ENCODE peak calls at places on chromosomes 2 and 18, in six cellular contexts. One of them, this sample, is unnamed.

GRCh38 chr2:240477916-240478315 is 42.5 kb downstream of the GPC1 start:
- DNase-seq in AG04450: no peak
- DNase-seq in B cell: no peak
- DNase-seq in IMR-90: no peak
- DNase-seq in WTC11: no peak
- DNase-seq in cardiac fibroblast: no peak
- DNase-seq in this sample: no peak

GRCh38 chr2:86298411-86299390 is 38.7 kb downstream of the REEP1 start:
- DNase-seq in cardiac fibroblast: peak; percentile 38
- DNase-seq in WTC11: peak; percentile 20
- DNase-seq in IMR-90: no peak
- DNase-seq in B cell: no peak
- DNase-seq in AG04450: no peak
- DNase-seq in this sample: no peak

GRCh38 chr2:57696016-57696415 is 350.6 kb upstream of the VRK2 start:
- DNase-seq in cardiac fibroblast: no peak
- DNase-seq in AG04450: no peak
- DNase-seq in B cell: no peak
- DNase-seq in IMR-90: peak; percentile 1
- DNase-seq in WTC11: no peak
- DNase-seq in this sample: no peak

GRCh38 chr2:178194600-178195389 is 483 bp downstream of the OSBPL6 start:
- DNase-seq in IMR-90: peak; percentile 55
- DNase-seq in B cell: peak; percentile 27
- DNase-seq in AG04450: no peak
- DNase-seq in cardiac fibroblast: peak; percentile 57
- DNase-seq in WTC11: peak; percentile 63
- DNase-seq in this sample: no peak

GRCh38 chr2:30511122-30512083 is 64.4 kb downstream of the LCLAT1 start:
- DNase-seq in cardiac fibroblast: peak; percentile 70
- DNase-seq in IMR-90: peak; percentile 60
- DNase-seq in B cell: no peak
- DNase-seq in WTC11: no peak
- DNase-seq in AG04450: no peak
- DNase-seq in this sample: no peak

GRCh38 chr2:185522472-185522871 is 216.1 kb upstream of the FSIP2 start:
- DNase-seq in cardiac fibroblast: no peak
- DNase-seq in WTC11: no peak
- DNase-seq in AG04450: no peak
- DNase-seq in B cell: no peak
- DNase-seq in IMR-90: no peak
- DNase-seq in this sample: no peak

GRCh38 chr2:232331071-232331470 is 47.5 kb upstream of the ALPP start:
- DNase-seq in IMR-90: no peak
- DNase-seq in WTC11: peak; percentile 6
- DNase-seq in cardiac fibroblast: no peak
- DNase-seq in B cell: no peak
- DNase-seq in AG04450: no peak
- DNase-seq in this sample: no peak

GRCh38 chr2:165601866-165602636 is 132.6 kb downstream of the CSRNP3 start:
- DNase-seq in cardiac fibroblast: peak; percentile 86
- DNase-seq in B cell: no peak
- DNase-seq in WTC11: no peak
- DNase-seq in IMR-90: peak; percentile 58
- DNase-seq in AG04450: no peak
- DNase-seq in this sample: no peak

GRCh38 chr2:60364441-60364840 is 189.0 kb downstream of the BCL11A start:
- DNase-seq in IMR-90: no peak
- DNase-seq in B cell: no peak
- DNase-seq in WTC11: no peak
- DNase-seq in AG04450: no peak
- DNase-seq in cardiac fibroblast: no peak
- DNase-seq in this sample: no peak

GRCh38 chr2:72887032-72887835 is at the start of gene SPR:
- DNase-seq in B cell: peak; percentile 72
- DNase-seq in cardiac fibroblast: peak; percentile 53
- DNase-seq in WTC11: peak; percentile 57
- DNase-seq in IMR-90: peak; percentile 40
- DNase-seq in AG04450: no peak
- DNase-seq in this sample: peak; percentile 40

DNA sequence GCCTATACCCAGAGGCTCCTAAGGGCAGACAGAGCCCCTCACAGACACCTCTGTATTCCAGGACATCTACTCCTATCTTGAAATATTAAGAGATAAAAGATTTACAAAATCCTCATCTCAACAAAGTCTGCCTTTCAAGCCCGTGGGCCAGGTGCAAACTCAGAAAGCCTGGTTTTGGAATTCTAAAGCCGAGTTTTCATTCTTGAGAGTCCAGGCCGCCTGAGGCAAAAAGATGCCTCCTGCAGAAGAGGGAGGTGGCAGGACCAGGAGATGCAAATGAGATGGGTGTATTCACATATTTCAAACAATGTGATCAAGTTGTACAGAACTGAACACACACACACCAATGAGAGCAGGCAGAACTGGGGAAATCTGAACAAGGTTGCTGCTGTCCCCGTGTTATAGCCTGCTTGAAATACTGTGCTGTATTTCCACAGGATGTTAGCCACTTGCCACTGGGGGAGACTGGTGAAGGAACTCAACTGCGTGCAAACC is 7.7 kb upstream of the HS6ST1 start:
- DNase-seq in cardiac fibroblast: no peak
- DNase-seq in WTC11: no peak
- DNase-seq in IMR-90: no peak
- DNase-seq in B cell: no peak
- DNase-seq in AG04450: no peak
- DNase-seq in this sample: no peak
- TF ChIP-seq CTCF in cardiac fibroblast: no peak
- TF ChIP-seq CTCF in WTC11: no peak
- TF ChIP-seq CTCF in IMR-90: no peak
- TF ChIP-seq CTCF in B cell: no peak
- TF ChIP-seq CTCF in AG04450: no peak
- TF ChIP-seq CTCF in this sample: no peak

DNA sequence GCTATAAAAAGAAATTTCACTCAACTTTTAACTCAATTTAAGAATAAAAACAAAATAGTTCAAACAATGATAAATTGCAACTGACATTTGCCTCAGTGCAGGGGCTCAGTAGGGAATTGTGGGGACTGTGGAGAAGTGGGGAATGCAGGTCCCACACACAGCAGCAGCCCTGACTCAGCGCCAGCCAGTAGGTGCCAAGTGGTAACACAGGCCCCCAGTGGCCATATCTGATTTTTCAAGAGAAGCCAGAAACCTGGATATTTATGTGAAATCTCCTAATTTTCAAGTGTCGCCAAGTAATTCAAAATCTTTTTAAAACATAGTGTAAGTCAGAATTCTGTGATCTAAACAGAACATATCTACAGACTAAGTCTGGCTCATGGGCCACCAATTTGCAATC is 186.3 kb downstream of the EN1 start:
- DNase-seq in B cell: no peak
- DNase-seq in IMR-90: no peak
- DNase-seq in WTC11: no peak
- DNase-seq in cardiac fibroblast: no peak
- DNase-seq in AG04450: no peak
- DNase-seq in this sample: no peak
- TF ChIP-seq CTCF in B cell: no peak
- TF ChIP-seq CTCF in IMR-90: no peak
- TF ChIP-seq CTCF in WTC11: no peak
- TF ChIP-seq CTCF in cardiac fibroblast: no peak
- TF ChIP-seq CTCF in AG04450: no peak
- TF ChIP-seq CTCF in this sample: no peak

GRCh38 chr18:3447895-3448844 is 1.8 kb upstream of the TGIF1 start:
- DNase-seq in AG04450: peak; percentile 88
- DNase-seq in IMR-90: peak; percentile 96
- DNase-seq in WTC11: peak; percentile 97
- DNase-seq in B cell: peak; percentile 72
- DNase-seq in cardiac fibroblast: peak; percentile 98
- DNase-seq in this sample: peak; percentile 81
- TF ChIP-seq CTCF in AG04450: peak; percentile 18
- TF ChIP-seq CTCF in IMR-90: peak; percentile 24
- TF ChIP-seq CTCF in WTC11: no peak
- TF ChIP-seq CTCF in B cell: no peak
- TF ChIP-seq CTCF in cardiac fibroblast: no peak
- TF ChIP-seq CTCF in this sample: no peak

DNA sequence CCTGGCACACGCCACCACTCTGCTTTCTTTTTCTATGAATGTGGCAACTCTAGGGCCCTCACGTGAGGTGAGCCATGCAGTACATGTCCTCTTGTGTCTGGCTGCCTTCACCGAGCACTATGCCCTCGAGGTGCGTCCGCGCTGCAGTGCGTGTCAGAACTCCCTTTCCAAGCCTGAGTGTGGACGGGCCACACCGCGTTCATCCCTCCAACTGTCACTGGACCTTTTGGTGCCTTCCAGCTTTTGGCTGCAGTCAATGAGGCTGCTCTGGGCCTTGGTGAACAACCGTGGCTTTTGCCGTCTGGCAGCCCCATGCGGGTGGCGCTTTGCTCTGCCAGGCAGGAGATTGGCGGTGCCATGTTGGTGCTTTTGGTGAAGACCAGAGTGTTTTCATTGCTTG is 74.0 kb downstream of the TSHZ1 start:
- DNase-seq in cardiac fibroblast: no peak
- DNase-seq in AG04450: no peak
- DNase-seq in IMR-90: no peak
- DNase-seq in WTC11: no peak
- DNase-seq in B cell: no peak
- DNase-seq in this sample: no peak
- TF ChIP-seq CTCF in cardiac fibroblast: no peak
- TF ChIP-seq CTCF in AG04450: no peak
- TF ChIP-seq CTCF in IMR-90: no peak
- TF ChIP-seq CTCF in WTC11: no peak
- TF ChIP-seq CTCF in B cell: no peak
- TF ChIP-seq CTCF in this sample: no peak

DNA sequence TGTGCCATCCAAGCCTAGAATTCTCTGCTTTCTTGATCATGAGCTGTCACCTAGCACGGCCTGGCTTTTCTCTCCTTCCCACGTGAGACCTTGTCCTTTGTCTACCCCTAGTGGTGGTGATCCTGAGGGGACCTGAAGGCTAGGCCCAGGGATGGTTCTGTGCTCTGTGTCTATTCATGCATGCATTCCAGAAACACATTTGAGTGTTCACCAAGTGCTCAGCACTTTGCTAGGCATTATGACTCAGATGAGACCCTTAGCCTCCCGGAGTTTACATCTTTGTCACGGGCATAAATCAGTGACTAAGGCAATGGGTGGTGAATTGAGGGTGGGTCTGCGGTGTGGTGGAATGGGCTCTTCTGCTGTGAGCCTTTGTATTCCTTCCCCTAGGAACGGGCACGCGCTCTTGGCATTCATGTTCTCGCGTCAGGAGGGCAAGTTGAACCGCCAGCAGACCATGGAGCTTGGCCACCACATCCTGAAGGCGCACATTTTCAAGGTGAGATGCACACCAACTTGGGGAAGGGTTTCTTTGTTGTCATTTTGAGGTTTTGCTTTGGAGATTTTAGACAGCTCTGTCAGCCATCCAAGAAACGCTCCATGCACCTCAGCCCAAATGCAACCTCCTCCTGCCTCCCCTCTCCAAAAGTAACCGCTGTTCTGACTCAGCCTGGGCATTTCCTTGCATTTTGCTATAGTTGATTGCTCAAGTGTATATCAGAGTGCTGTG is 100.9 kb downstream of the WDSUB1 start:
- DNase-seq in B cell: no peak
- DNase-seq in cardiac fibroblast: peak; percentile 54
- DNase-seq in IMR-90: peak; percentile 58
- DNase-seq in AG04450: no peak
- DNase-seq in WTC11: no peak
- DNase-seq in this sample: no peak
- TF ChIP-seq CTCF in B cell: no peak
- TF ChIP-seq CTCF in cardiac fibroblast: peak; percentile 47
- TF ChIP-seq CTCF in IMR-90: peak; percentile 49
- TF ChIP-seq CTCF in AG04450: peak; percentile 40
- TF ChIP-seq CTCF in WTC11: no peak
- TF ChIP-seq CTCF in this sample: peak; percentile 52

DNA sequence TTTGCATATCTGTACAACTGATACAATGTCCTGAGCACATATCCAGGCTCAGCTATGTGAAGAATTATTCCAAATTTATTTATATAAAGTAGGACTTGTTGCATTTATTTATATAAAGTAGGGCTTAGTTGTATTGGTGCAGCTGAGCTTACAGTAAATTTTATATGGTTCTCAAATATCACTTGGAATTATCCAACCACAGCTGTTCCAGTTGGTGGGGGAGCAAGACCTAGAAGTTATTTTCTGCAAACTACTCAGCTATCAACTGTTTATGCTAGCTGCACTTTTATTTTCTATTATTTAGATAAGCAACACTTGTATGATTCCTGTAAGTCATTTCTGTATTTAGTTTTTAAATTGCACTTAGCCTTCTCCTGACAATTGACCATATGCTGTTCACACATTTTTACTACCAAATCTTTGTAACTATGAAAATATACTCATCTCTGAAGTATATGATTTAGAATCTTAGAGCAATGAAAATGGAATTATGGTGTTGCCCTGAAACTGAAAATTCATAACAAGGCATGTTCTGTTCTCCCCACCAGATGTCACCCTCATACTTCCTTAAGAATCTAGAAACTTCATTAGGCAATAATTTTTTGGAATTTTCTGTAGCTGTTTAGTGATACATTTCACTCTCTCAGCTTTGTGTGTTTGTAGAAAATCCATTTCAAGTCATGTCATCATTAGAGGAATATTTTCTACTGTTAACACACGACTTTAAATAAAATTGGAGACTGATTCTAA is 157.0 kb upstream of the CBLN2 start:
- DNase-seq in WTC11: no peak
- DNase-seq in AG04450: no peak
- DNase-seq in cardiac fibroblast: peak; percentile 40
- DNase-seq in IMR-90: peak; percentile 14
- DNase-seq in B cell: no peak
- DNase-seq in this sample: no peak
- TF ChIP-seq CTCF in WTC11: peak; percentile 30
- TF ChIP-seq CTCF in AG04450: peak; percentile 48
- TF ChIP-seq CTCF in cardiac fibroblast: peak; percentile 13
- TF ChIP-seq CTCF in IMR-90: peak; percentile 48
- TF ChIP-seq CTCF in B cell: no peak
- TF ChIP-seq CTCF in this sample: no peak

This sample was measured in natural killer cell.